ENCODE peak calls at places on chromosomes 5 and 9, in five cellular contexts. F is lung; Z is lower lobe of right lung; C is naive thymus-derived CD4-positive, alpha-beta T cell; Q is heart left ventricle. L is an unnamed sample.
A peak's percentile ranks its signal among the peaks of the same experiment; 100 is the strongest.

GRCh38 chr9:80175286-80175906 is 603.6 kb downstream of the TLE4 start:
- DNase-seq in F (no peak), Z (no peak), C (peak; percentile 10), Q (no peak), L (no peak)

GRCh38 chr5:111278824-111279504 is 54.8 kb downstream of the CAMK4 start:
- DNase-seq in F (peak; percentile 50), Z (peak; percentile 71), C (peak; percentile 81), Q (peak; percentile 11), L (peak; percentile 77)

GRCh38 chr5:109038209-109038840 is 290.6 kb downstream of the FER start:
- DNase-seq in F (no peak), Z (no peak), C (no peak), Q (no peak), L (no peak)

GRCh38 chr5:74233571-74233970 is 407.0 kb downstream of the ENC1 start:
- DNase-seq in F (no peak), Z (no peak), C (no peak), Q (no peak), L (no peak)

GRCh38 chr9:93134018-93134739 is at the start of gene NINJ1:
- DNase-seq in F (peak; percentile 61), Z (peak; percentile 81), C (peak; percentile 81), Q (peak; percentile 80), L (peak; percentile 91)

GRCh38 chr5:13921573-13921972 is 22.9 kb downstream of the DNAH5 start:
- DNase-seq in F (no peak), Z (no peak), C (no peak), Q (no peak), L (no peak)

GRCh38 chr5:1380011-1380817 is 35.3 kb upstream of the CLPTM1L start:
- DNase-seq in F (peak; percentile 69), Z (peak; percentile 85), C (peak; percentile 62), Q (no peak), L (peak; percentile 83)

GRCh38 chr9:81613002-81613750 is 76.2 kb downstream of the TLE1 start:
- DNase-seq in F (no peak), Z (no peak), C (no peak), Q (peak; percentile 56), L (peak; percentile 68)

GRCh38 chr9:134962065-134962997 is 44.6 kb upstream of the FCN1 start:
- DNase-seq in F (no peak), Z (peak; percentile 40), C (no peak), Q (no peak), L (peak; percentile 17)

GRCh38 chr5:139124774-139125391 is 73.3 kb downstream of the SIL1 start:
- DNase-seq in F (no peak), Z (no peak), C (no peak), Q (no peak), L (no peak)

GRCh38 chr5:40404613-40405012 is 275.1 kb upstream of the PTGER4 start:
- DNase-seq in F (no peak), Z (no peak), C (peak; percentile 64), Q (no peak), L (no peak)

GRCh38 chr5:77074745-77075144 is 12.3 kb downstream of the ZBED3 start:
- DNase-seq in F (no peak), Z (no peak), C (no peak), Q (no peak), L (no peak)

GRCh38 chr5:127923804-127924570 is 159.6 kb upstream of the SLC12A2 start:
- DNase-seq in F (no peak), Z (no peak), C (no peak), Q (no peak), L (no peak)

GRCh38 chr5:55036477-55036876 is 12.4 kb downstream of the GZMK start:
- DNase-seq in F (no peak), Z (no peak), C (no peak), Q (no peak), L (no peak)

GRCh38 chr5:15574806-15575205 is 74.8 kb downstream of the FBXL7 start:
- DNase-seq in F (no peak), Z (no peak), C (no peak), Q (peak; percentile 13), L (no peak)

GRCh38 chr9:94610181-94610591 is 16.6 kb upstream of the FBP2 start:
- DNase-seq in F (no peak), Z (no peak), C (no peak), Q (no peak), L (no peak)

GRCh38 chr9:69173891-69174644 is at the start of gene TJP2:
- DNase-seq in F (peak; percentile 73), Z (peak; percentile 78), C (peak; percentile 11), Q (peak; percentile 81), L (peak; percentile 88)

DNA sequence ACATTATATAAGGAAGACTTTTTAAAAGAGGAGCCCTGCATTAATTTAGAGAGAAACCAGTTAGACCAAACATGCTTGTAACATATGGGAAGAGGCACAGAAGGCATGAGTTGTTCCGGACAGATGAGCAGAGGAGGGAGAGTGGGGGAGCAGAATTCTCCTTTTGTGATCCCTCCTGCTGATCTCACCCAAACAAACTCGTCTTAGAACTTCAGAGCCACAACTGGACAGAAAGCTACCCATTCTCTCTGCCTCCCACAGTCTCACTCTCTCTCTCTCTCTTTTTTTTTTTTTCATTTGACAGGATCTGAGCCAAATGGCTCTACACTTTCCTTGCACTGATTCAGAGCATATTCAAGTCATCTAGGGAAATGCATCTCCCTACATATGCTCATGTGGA is 196.0 kb upstream of the PAPPA start:
- DNase-seq in F (no peak), Z (no peak), C (no peak), Q (no peak), L (no peak)
- H3K4me3 ChIP-seq in F (no peak overlapping the region), Z (no peak overlapping the region), C (no peak overlapping the region), Q (no peak overlapping the region), L (no peak overlapping the region)

GRCh38 chr9:2884308-2884707 is 40.4 kb upstream of the PUM3 start:
- DNase-seq in F (no peak), Z (no peak), C (no peak), Q (no peak), L (no peak)

GRCh38 chr9:2876320-2876719 is 32.4 kb upstream of the PUM3 start:
- DNase-seq in F (no peak), Z (no peak), C (no peak), Q (no peak), L (no peak)

GRCh38 chr9:2876726-2877125 is 32.8 kb upstream of the PUM3 start:
- DNase-seq in F (no peak), Z (no peak), C (no peak), Q (no peak), L (no peak)

GRCh38 chr9:2875218-2875977 is 31.5 kb upstream of the PUM3 start:
- DNase-seq in F (no peak), Z (no peak), C (no peak), Q (no peak), L (no peak)

DNA sequence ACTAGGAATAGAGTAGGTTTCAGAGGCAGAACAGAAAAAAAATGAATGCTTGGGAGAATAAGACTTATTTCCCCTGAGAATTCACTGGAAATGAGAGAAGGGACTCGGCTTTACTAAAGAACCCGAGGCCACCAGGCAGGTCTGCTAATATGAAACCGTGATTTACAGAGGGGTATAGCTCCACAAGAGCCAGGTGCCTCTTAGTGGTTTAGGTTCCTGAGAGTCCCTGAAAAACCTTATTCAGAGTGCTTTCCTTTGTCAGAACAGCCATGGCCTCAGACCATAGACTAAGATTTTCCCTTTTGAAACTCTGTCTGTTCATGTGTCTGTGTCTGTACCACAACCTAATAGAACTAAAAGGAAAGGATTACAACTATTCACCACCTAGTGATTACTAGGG is 35.9 kb upstream of the PUM3 start:
- DNase-seq in F (no peak), Z (no peak), C (no peak), Q (no peak), L (no peak)
- H3K27me3 ChIP-seq in F (no peaks in the 10 kb centered on the region), Z (no peaks in the 10 kb centered on the region), C (no peaks in the 10 kb centered on the region), Q (peaks cover 45% of the 10 kb centered on the region), L (no peaks in the 10 kb centered on the region)

GRCh38 chr5:12840972-12841371 is 936.7 kb upstream of the CTNND2 start:
- DNase-seq in F (no peak), Z (no peak), C (no peak), Q (no peak), L (no peak)

DNA sequence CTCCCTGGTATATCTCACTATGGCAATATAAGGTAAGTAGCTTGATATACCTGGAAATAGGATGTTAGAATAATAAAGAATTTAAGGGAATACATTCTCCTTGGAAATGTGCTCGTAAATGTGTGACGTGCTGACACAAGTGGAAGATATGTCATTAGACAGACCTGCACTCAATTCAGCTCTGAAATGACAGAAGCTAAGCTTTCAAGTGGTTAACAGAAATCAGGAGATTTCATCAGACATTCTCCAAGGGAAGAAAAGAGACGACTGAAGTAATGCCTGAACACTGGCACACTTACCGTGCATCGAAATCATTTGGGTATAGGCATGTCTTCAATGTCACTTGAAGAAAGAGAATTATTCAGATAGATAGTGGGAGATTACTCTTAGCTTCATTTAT is 933.3 kb upstream of the CTNND2 start:
- DNase-seq in F (no peak), Z (no peak), C (no peak), Q (no peak), L (no peak)
- H3K4me3 ChIP-seq in F (no peak overlapping the region), Z (no peak overlapping the region), C (no peak overlapping the region), Q (no peak overlapping the region), L (no peak overlapping the region)

GRCh38 chr5:176794509-176794908 is 15.8 kb upstream of the UNC5A start:
- DNase-seq in F (no peak), Z (no peak), C (no peak), Q (no peak), L (no peak)
- H3K27me3 ChIP-seq in F (peaks cover 12% of the 10 kb centered on the region), Z (peaks cover 71% of the 10 kb centered on the region), C (no peaks in the 10 kb centered on the region), Q (peaks cover 88% of the 10 kb centered on the region), L (no peaks in the 10 kb centered on the region)

GRCh38 chr9:128634111-128634510 is 22.5 kb downstream of the DYNC2I2 start:
- DNase-seq in F (no peak), Z (no peak), C (no peak), Q (no peak), L (no peak)

GRCh38 chr9:128636024-128636390 is 20.6 kb downstream of the DYNC2I2 start:
- DNase-seq in F (peak; percentile 90), Z (peak; percentile 88), C (no peak), Q (peak; percentile 68), L (no peak)

GRCh38 chr9:128634651-128635262 is 21.9 kb downstream of the DYNC2I2 start:
- DNase-seq in F (no peak), Z (no peak), C (no peak), Q (no peak), L (no peak)

GRCh38 chr9:128636556-128637530 is 19.8 kb downstream of the DYNC2I2 start:
- DNase-seq in F (no peak), Z (no peak), C (no peak), Q (no peak), L (no peak)

GRCh38 chr9:128635266-128636023 is 21.2 kb downstream of the DYNC2I2 start:
- DNase-seq in F (peak; percentile 96), Z (peak; percentile 95), C (no peak), Q (peak; percentile 88), L (peak; percentile 96)
- H3K4me3 ChIP-seq in F (no peak overlapping the region), Z (peak overlapping the region; percentile 44), C (no peak overlapping the region), Q (peak overlapping the region; percentile 44), L (no peak overlapping the region)

GRCh38 chr5:169803077-169803981 is 166.3 kb downstream of the DOCK2 start:
- DNase-seq in F (peak; percentile 34), Z (no peak), C (no peak), Q (peak; percentile 39), L (no peak)
- H3K27me3 ChIP-seq in F (no peaks in the 10 kb centered on the region), Z (no peaks in the 10 kb centered on the region), C (no peaks in the 10 kb centered on the region), Q (no peaks in the 10 kb centered on the region), L (peaks cover 4% of the 10 kb centered on the region)

GRCh38 chr9:133738039-133738805 is at the start of gene SARDH:
- DNase-seq in F (peak; percentile 63), Z (peak; percentile 72), C (no peak), Q (peak; percentile 47), L (peak; percentile 68)
- H3K4me3 ChIP-seq in F (no peak within 1 kb of the TSS), Z (peak within 1 kb of the TSS; percentile 53), C (peak within 1 kb of the TSS; percentile 31), Q (peak within 1 kb of the TSS; percentile 43), L (no peak within 1 kb of the TSS)

GRCh38 chr5:22896155-22896554 is 43.0 kb upstream of the CDH12 start:
- DNase-seq in F (no peak), Z (no peak), C (no peak), Q (no peak), L (no peak)
- H3K27me3 ChIP-seq in F (no peaks in the 10 kb centered on the region), Z (no peaks in the 10 kb centered on the region), C (no peaks in the 10 kb centered on the region), Q (no peaks in the 10 kb centered on the region), L (no peaks in the 10 kb centered on the region)

GRCh38 chr5:86526811-86527348 is 90.9 kb upstream of the COX7C start:
- DNase-seq in F (no peak), Z (no peak), C (no peak), Q (no peak), L (no peak)
- H3K4me3 ChIP-seq in F (no peak overlapping the region), Z (no peak overlapping the region), C (no peak overlapping the region), Q (no peak overlapping the region), L (no peak overlapping the region)